ENCODE peak calls at places on chromosome 21, in nine cellular contexts. One of them, this sample, is unnamed.

GRCh38 chr21:34888569-34889286 is 160.4 kb downstream of the RUNX1 start:
- DNase-seq in colonic mucosa: peak; percentile 96
- DNase-seq in NCI-H510A: peak; percentile 89
- DNase-seq in body of pancreas: peak; percentile 96
- DNase-seq in CD4-positive, CD25-positive, alpha-beta regulatory T cell: peak; percentile 68
- DNase-seq in stimulated activated effector memory CD8-positive, alpha-beta T cell treated with anti-CD3 and anti-CD28 coated beads, Interleukin-12 subunit alpha, Interleukin-12 subunit beta, amount 100 ng/mL, for 72 hours: peak; percentile 80
- DNase-seq in T1000: peak; percentile 92
- DNase-seq in dermis blood vessel endothelial cell: peak; percentile 95
- DNase-seq in MV-4-11: peak; percentile 82
- DNase-seq in this sample: peak; percentile 92

GRCh38 chr21:36753556-36753955 is 54.6 kb downstream of the SIM2 start:
- DNase-seq in colonic mucosa: no peak
- DNase-seq in NCI-H510A: no peak
- DNase-seq in T1000: no peak
- DNase-seq in dermis blood vessel endothelial cell: peak; percentile 23
- DNase-seq in CD4-positive, CD25-positive, alpha-beta regulatory T cell: no peak
- DNase-seq in stimulated activated effector memory CD8-positive, alpha-beta T cell treated with anti-CD3 and anti-CD28 coated beads, Interleukin-12 subunit alpha, Interleukin-12 subunit beta, amount 100 ng/mL, for 72 hours: no peak
- DNase-seq in body of pancreas: no peak
- DNase-seq in MV-4-11: no peak
- DNase-seq in this sample: no peak

GRCh38 chr21:15152591-15152990 is 87.8 kb upstream of the NRIP1 start:
- DNase-seq in colonic mucosa: no peak
- DNase-seq in body of pancreas: no peak
- DNase-seq in MV-4-11: peak; percentile 16
- DNase-seq in CD4-positive, CD25-positive, alpha-beta regulatory T cell: no peak
- DNase-seq in stimulated activated effector memory CD8-positive, alpha-beta T cell treated with anti-CD3 and anti-CD28 coated beads, Interleukin-12 subunit alpha, Interleukin-12 subunit beta, amount 100 ng/mL, for 72 hours: no peak
- DNase-seq in dermis blood vessel endothelial cell: no peak
- DNase-seq in T1000: no peak
- DNase-seq in NCI-H510A: no peak
- DNase-seq in this sample: no peak

GRCh38 chr21:32929633-32930038 is 96.1 kb upstream of the OLIG2 start:
- DNase-seq in NCI-H510A: no peak
- DNase-seq in dermis blood vessel endothelial cell: no peak
- DNase-seq in body of pancreas: no peak
- DNase-seq in stimulated activated effector memory CD8-positive, alpha-beta T cell treated with anti-CD3 and anti-CD28 coated beads, Interleukin-12 subunit alpha, Interleukin-12 subunit beta, amount 100 ng/mL, for 72 hours: no peak
- DNase-seq in MV-4-11: no peak
- DNase-seq in CD4-positive, CD25-positive, alpha-beta regulatory T cell: no peak
- DNase-seq in T1000: no peak
- DNase-seq in colonic mucosa: no peak
- DNase-seq in this sample: no peak

GRCh38 chr21:44296103-44296519 is 3.7 kb upstream of the PFKL start:
- DNase-seq in T1000: no peak
- DNase-seq in CD4-positive, CD25-positive, alpha-beta regulatory T cell: no peak
- DNase-seq in body of pancreas: no peak
- DNase-seq in colonic mucosa: no peak
- DNase-seq in stimulated activated effector memory CD8-positive, alpha-beta T cell treated with anti-CD3 and anti-CD28 coated beads, Interleukin-12 subunit alpha, Interleukin-12 subunit beta, amount 100 ng/mL, for 72 hours: no peak
- DNase-seq in MV-4-11: no peak
- DNase-seq in dermis blood vessel endothelial cell: no peak
- DNase-seq in NCI-H510A: no peak
- DNase-seq in this sample: no peak

GRCh38 chr21:40386301-40386911 is 460.6 kb downstream of the DSCAM start:
- DNase-seq in CD4-positive, CD25-positive, alpha-beta regulatory T cell: no peak
- DNase-seq in T1000: no peak
- DNase-seq in MV-4-11: peak; percentile 5
- DNase-seq in dermis blood vessel endothelial cell: peak; percentile 0
- DNase-seq in stimulated activated effector memory CD8-positive, alpha-beta T cell treated with anti-CD3 and anti-CD28 coated beads, Interleukin-12 subunit alpha, Interleukin-12 subunit beta, amount 100 ng/mL, for 72 hours: peak; percentile 2
- DNase-seq in NCI-H510A: no peak
- DNase-seq in colonic mucosa: peak; percentile 37
- DNase-seq in body of pancreas: peak; percentile 66
- DNase-seq in this sample: peak; percentile 74

GRCh38 chr21:41611441-41611840 is 103.5 kb upstream of the TMPRSS2 start:
- DNase-seq in colonic mucosa: no peak
- DNase-seq in dermis blood vessel endothelial cell: no peak
- DNase-seq in body of pancreas: no peak
- DNase-seq in NCI-H510A: no peak
- DNase-seq in CD4-positive, CD25-positive, alpha-beta regulatory T cell: no peak
- DNase-seq in T1000: no peak
- DNase-seq in stimulated activated effector memory CD8-positive, alpha-beta T cell treated with anti-CD3 and anti-CD28 coated beads, Interleukin-12 subunit alpha, Interleukin-12 subunit beta, amount 100 ng/mL, for 72 hours: no peak
- DNase-seq in MV-4-11: no peak
- DNase-seq in this sample: no peak

GRCh38 chr21:40457741-40458140 is 389.2 kb downstream of the DSCAM start:
- DNase-seq in CD4-positive, CD25-positive, alpha-beta regulatory T cell: no peak
- DNase-seq in stimulated activated effector memory CD8-positive, alpha-beta T cell treated with anti-CD3 and anti-CD28 coated beads, Interleukin-12 subunit alpha, Interleukin-12 subunit beta, amount 100 ng/mL, for 72 hours: no peak
- DNase-seq in T1000: no peak
- DNase-seq in body of pancreas: no peak
- DNase-seq in MV-4-11: no peak
- DNase-seq in dermis blood vessel endothelial cell: no peak
- DNase-seq in NCI-H510A: no peak
- DNase-seq in colonic mucosa: no peak
- DNase-seq in this sample: no peak

GRCh38 chr21:33071878-33072306 is 2.0 kb downstream of the OLIG1 start:
- DNase-seq in MV-4-11: peak; percentile 22
- DNase-seq in body of pancreas: no peak
- DNase-seq in colonic mucosa: no peak
- DNase-seq in stimulated activated effector memory CD8-positive, alpha-beta T cell treated with anti-CD3 and anti-CD28 coated beads, Interleukin-12 subunit alpha, Interleukin-12 subunit beta, amount 100 ng/mL, for 72 hours: no peak
- DNase-seq in CD4-positive, CD25-positive, alpha-beta regulatory T cell: no peak
- DNase-seq in NCI-H510A: no peak
- DNase-seq in dermis blood vessel endothelial cell: peak; percentile 16
- DNase-seq in T1000: no peak
- DNase-seq in this sample: peak; percentile 49